ENCODE peak calls at places on chromosomes 16 and 17, in five cellular contexts. O, N, J, S and P are unnamed samples. For H3K79me2, the result is how much of the 10 kb centered on the place peaks cover.

GRCh38 chr17:39671651-39672521 is 3.6 kb downstream of the PNMT start:
- DNase-seq in O (peak), N (peak), J (peak), S (peak), P (peak)

GRCh38 chr17:3804503-3804931 is 3.5 kb upstream of the ITGAE start:
- DNase-seq in O (no peak), N (no peak), J (no peak), S (peak), P (no peak)

GRCh38 chr17:68239967-68240366 is 7.9 kb upstream of the AMZ2 start:
- DNase-seq in O (no peak), N (no peak), J (no peak), S (no peak), P (no peak)

GRCh38 chr17:66312912-66313311 is 10.5 kb downstream of the PRKCA start:
- DNase-seq in O (no peak), N (no peak), J (no peak), S (no peak), P (no peak)

GRCh38 chr16:25925466-25925865 is 233.7 kb downstream of the HS3ST4 start:
- DNase-seq in O (no peak), N (no peak), J (no peak), S (no peak), P (no peak)

GRCh38 chr17:67993998-67994361 is 2.3 kb downstream of the C17orf58 start:
- DNase-seq in O (no peak), N (peak), J (peak), S (no peak), P (no peak)

GRCh38 chr17:77164483-77165030 is 23.8 kb downstream of the SEC14L1 start:
- DNase-seq in O (no peak), N (peak), J (peak), S (no peak), P (no peak)

GRCh38 chr16:53052519-53053501 is at the start of gene CHD9NB:
- DNase-seq in O (peak), N (peak), J (no peak), S (peak), P (peak)

GRCh38 chr17:37284198-37284597 is 91.6 kb upstream of the C17orf78 start:
- DNase-seq in O (no peak), N (no peak), J (no peak), S (no peak), P (no peak)

GRCh38 chr17:21262259-21262993 is 9.2 kb upstream of the NATD1 start:
- DNase-seq in O (no peak), N (no peak), J (no peak), S (no peak), P (no peak)

GRCh38 chr17:7867881-7868329 is 10.1 kb downstream of the CYB5D1 start:
- DNase-seq in O (no peak), N (no peak), J (no peak), S (no peak), P (no peak)

GRCh38 chr17:75983501-75984181 is 4.6 kb downstream of the TEN1 start:
- DNase-seq in O (no peak), N (no peak), J (peak), S (peak), P (no peak)

GRCh38 chr17:49646391-49647255 is 31.3 kb downstream of the SPOP start:
- DNase-seq in O (peak), N (no peak), J (no peak), S (peak), P (no peak)

GRCh38 chr17:76053230-76054111 is 18.8 kb downstream of the SRP68 start:
- DNase-seq in O (peak), N (no peak), J (no peak), S (peak), P (no peak)

GRCh38 chr16:29962344-29962994 is 590 bp downstream of the TMEM219 start:
- DNase-seq in O (no peak), N (no peak), J (no peak), S (peak), P (no peak)

GRCh38 chr17:42680331-42680808 is 1.3 kb downstream of the CCR10 start:
- DNase-seq in O (no peak), N (no peak), J (no peak), S (peak), P (no peak)

GRCh38 chr16:62225675-62226074 is 189.4 kb upstream of the CDH8 start:
- DNase-seq in O (no peak), N (peak), J (peak), S (no peak), P (peak)

GRCh38 chr17:79262624-79263023 is 188.0 kb downstream of the ENGASE start:
- DNase-seq in O (no peak), N (no peak), J (no peak), S (no peak), P (no peak)

GRCh38 chr17:29583324-29584248 is 5.9 kb downstream of the GIT1 start:
- DNase-seq in O (no peak), N (peak), J (no peak), S (peak), P (no peak)

GRCh38 chr17:76993636-76994035 is 125.4 kb downstream of the MGAT5B start:
- DNase-seq in O (no peak), N (no peak), J (no peak), S (no peak), P (peak)

GRCh38 chr17:41705271-41705991 is 6.7 kb upstream of the GAST start:
- DNase-seq in O (no peak), N (no peak), J (peak), S (peak), P (no peak)

GRCh38 chr16:14489460-14489859 is 140.6 kb downstream of the PARN start:
- DNase-seq in O (peak), N (peak), J (peak), S (no peak), P (peak)

GRCh38 chr17:61686114-61686513 is 95.1 kb upstream of the NACA2 start:
- DNase-seq in O (no peak), N (no peak), J (no peak), S (peak), P (no peak)

GRCh38 chr17:65813306-65813705 is 251.9 kb upstream of the AXIN2 start:
- DNase-seq in O (no peak), N (no peak), J (no peak), S (no peak), P (no peak)

GRCh38 chr17:17352836-17353624 is 49.9 kb downstream of the NT5M start:
- DNase-seq in O (no peak), N (peak), J (no peak), S (peak), P (no peak)

GRCh38 chr16:35795361-35796029 is 2336.1 kb downstream of the TP53TG3F start:
- DNase-seq in O (no peak), N (peak), J (no peak), S (no peak), P (no peak)

DNA sequence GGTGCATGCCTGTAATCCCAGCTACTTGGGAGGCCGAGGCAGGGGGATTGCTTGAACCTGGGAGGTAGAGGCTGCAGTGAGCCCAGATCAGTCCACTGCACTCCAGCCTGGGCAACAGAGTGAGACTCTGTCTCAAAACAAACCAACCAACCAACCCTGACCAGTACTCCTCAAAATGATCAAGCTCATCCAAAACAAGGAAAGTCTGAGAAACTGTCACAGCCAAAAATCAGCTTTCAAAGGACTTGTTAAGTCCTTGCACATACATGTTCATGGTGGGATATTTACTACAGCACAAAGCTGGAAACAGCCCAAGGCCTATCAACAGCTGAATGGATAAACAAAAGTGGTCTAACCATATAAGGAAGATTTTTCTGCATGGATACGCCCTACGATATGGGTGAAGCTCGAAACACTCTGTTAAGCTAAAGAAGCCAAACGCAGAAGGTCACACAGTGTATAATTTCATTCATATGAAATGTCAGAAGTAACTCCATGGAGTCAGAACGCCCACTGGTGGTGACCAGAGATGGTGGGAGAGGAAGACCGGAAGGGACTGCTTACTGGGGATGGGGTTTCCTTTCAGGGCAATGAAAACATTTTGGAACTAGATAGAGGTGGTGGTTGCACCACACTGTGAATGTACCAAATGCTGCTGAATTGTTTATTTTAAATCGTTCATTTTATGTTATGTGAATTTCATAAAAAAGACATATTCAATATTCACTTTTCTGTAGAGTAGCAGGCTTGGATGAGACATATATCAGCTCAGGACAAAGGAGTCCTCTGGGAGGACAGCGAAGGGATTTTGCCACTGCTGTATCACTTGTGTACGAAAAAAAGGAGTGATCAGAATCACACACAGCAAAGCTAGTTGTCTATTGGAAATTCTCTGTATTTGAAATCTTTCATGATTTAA is 17.7 kb downstream of the CCL17 start:
- DNase-seq in O (no peak), N (peak), J (peak), S (peak), P (no peak)
- H3K4me2 ChIP-seq in O (no peak), N (no peak), J (no peak), S (peak), P (no peak)

GRCh38 chr17:80284631-80285030 is 24.0 kb downstream of the RNF213 start:
- DNase-seq in O (no peak), N (peak), J (peak), S (peak), P (no peak)

GRCh38 chr17:80283116-80283852 is 22.6 kb downstream of the RNF213 start:
- DNase-seq in O (no peak), N (no peak), J (no peak), S (peak), P (no peak)

GRCh38 chr17:80281516-80281915 is 20.9 kb downstream of the RNF213 start:
- DNase-seq in O (no peak), N (peak), J (no peak), S (no peak), P (no peak)

GRCh38 chr17:80277751-80278671 is 17.4 kb downstream of the RNF213 start:
- DNase-seq in O (no peak), N (peak), J (no peak), S (peak), P (no peak)

GRCh38 chr17:80279895-80280294 is 19.2 kb downstream of the RNF213 start:
- DNase-seq in O (no peak), N (peak), J (no peak), S (peak), P (no peak)
- TF ChIP-seq CTCF in O (no peak), N (no peak), J (no peak), S (peak), P (no peak)

GRCh38 chr16:4532238-4532637 is 6.3 kb downstream of the CDIP1 start:
- DNase-seq in O (no peak), N (no peak), J (no peak), S (no peak), P (no peak)
- H3K79me2 ChIP-seq in O (under half), N (under half), J (half or more), S (under half), P (under half)

DNA sequence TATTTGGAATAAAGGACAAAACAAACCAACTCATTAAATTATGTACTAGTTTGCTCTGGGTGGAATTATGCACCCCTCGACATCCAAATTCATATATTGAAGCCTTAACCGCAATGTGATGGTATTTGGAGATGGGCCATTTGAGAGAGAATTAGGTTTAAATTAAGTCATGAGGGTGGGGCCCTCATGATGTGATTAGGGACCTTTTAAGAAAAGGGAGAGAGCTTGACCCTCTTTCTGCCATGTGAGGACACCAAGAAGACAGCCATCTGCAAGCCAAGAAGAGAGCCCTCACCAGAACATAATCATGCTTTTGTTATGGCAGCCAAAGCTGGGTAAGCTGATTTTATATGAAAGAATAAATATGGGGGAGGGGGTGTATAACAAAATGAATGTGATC is 2.0 kb downstream of the C16orf87 start:
- DNase-seq in O (no peak), N (no peak), J (no peak), S (no peak), P (no peak)
- H3K4me2 ChIP-seq in O (peak), N (peak), J (peak), S (peak), P (peak)

GRCh38 chr16:85077576-85078125 is 34.6 kb downstream of the CIBAR2 start:
- DNase-seq in O (no peak), N (no peak), J (no peak), S (peak), P (no peak)

GRCh38 chr16:85077039-85077438 is 35.2 kb downstream of the CIBAR2 start:
- DNase-seq in O (no peak), N (no peak), J (peak), S (peak), P (no peak)

GRCh38 chr16:85074225-85074914 is 37.9 kb downstream of the CIBAR2 start:
- DNase-seq in O (no peak), N (no peak), J (no peak), S (no peak), P (no peak)

GRCh38 chr16:85072947-85073346 is 39.3 kb downstream of the CIBAR2 start:
- DNase-seq in O (no peak), N (no peak), J (no peak), S (peak), P (no peak)

DNA sequence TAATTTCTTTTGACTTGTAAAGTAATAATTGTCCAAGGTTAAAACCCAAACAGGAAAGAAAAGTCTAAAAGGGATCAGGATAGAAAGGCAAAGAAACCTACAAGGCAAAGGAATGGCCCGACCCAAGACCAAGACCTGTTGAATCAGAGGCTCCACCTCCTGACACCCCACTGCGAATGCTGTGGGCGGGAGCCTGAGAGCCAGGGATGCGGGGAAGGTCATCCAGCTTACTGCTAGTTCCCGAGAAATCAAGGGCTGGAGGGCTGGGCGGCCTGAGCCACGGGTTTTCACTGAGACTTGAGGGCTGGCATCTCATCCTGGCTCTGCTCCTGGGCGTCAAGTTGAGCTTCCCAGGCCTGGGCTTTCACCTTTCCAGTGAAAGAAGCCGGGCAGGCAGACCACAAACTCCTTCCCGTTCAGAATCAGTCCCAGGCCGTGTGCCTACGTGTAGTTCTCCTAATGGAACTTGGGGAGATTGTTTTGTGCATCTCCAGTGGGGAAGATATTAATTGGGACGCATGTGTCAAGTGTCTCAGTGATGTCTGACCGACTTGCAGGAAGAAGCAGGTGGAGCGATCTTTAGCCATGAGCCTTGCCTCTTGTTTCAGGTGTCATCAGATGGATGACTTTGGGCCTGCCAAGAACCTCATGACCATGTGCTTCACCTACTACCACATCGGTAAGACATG is 36.9 kb downstream of the CIBAR2 start:
- DNase-seq in O (no peak), N (no peak), J (peak), S (no peak), P (no peak)
- TF ChIP-seq CTCF in O (no peak), N (no peak), J (no peak), S (no peak), P (no peak)

GRCh38 chr17:28113269-28113668 is 70.8 kb downstream of the NLK start:
- DNase-seq in O (no peak), N (no peak), J (peak), S (no peak), P (no peak)

GRCh38 chr17:28117304-28117703 is 74.8 kb downstream of the NLK start:
- DNase-seq in O (no peak), N (no peak), J (no peak), S (peak), P (no peak)

GRCh38 chr17:28118362-28118761 is 75.9 kb downstream of the NLK start:
- DNase-seq in O (no peak), N (no peak), J (no peak), S (no peak), P (no peak)

GRCh38 chr17:28112199-28112995 is 69.9 kb downstream of the NLK start:
- DNase-seq in O (no peak), N (no peak), J (no peak), S (no peak), P (no peak)

DNA sequence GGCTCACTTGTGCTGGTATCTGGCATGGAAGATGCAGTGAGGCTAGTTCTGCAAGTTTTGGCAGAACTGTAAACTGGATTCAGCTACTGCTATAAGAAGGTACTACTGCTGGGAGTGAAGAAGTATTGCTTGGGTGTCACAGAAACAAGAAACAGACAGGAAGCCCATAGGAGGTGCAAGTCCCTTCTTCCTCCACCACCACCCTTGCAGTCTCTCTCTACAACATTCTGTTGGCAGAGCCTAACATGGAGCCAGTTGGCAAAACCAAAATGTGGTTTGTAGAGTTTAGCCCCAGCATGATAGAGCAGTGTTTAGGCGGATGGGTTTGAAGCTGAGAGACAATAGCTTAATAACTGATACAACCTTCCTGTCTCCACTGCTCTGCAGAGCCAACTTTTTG is 72.6 kb downstream of the NLK start:
- DNase-seq in O (no peak), N (no peak), J (no peak), S (no peak), P (no peak)
- H3K79me2 ChIP-seq in O (under half), N (half or more), J (half or more), S (half or more), P (under half)

DNA sequence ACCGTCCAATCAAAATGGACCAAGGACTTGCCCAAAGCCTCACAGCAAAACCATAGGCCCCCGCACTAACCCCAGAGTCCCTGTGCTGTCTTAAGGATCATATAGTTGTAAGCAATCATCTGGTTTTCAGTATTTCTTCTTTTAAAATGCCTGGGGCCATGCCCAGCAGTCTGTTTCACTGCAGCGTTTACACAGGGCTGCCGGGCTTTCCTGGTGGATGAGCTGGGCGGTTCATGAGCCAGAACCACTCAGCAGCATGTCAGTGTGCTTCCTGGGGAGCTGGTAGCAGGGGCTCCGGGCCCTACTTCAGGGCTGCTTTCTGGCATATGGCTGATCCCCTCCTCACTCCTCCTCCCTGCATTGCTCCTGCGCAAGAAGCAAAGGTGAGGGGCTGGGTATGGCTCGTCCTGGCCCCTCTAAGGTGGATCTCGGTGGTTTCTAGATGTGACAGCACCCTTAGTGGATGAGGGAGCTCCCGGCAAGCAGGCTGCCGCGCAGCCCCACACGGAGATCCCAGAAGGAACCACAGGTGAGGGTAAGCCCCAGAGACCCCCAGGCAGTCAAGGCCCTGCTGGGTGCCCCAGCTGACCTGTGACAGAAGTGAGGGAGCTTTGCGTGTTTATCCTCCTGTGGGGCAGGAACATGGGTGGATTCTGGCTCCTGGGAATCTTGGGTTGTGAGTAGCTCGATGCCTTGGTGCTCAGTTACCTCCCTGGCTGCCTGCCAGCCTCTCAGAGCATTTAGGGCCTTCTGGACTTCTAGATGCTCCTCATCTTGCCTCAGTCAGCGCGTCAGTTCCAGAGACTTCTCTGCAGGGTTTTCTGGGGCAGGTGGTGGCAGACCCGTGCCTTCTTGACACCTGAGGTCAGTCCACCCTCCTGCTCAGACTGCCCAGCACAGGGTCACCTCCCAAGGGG is 24.8 kb upstream of the STH start:
- DNase-seq in O (no peak), N (no peak), J (no peak), S (peak), P (no peak)
- H3K4me2 ChIP-seq in O (no peak), N (no peak), J (no peak), S (no peak), P (no peak)

GRCh38 chr16:50371936-50372595 is 3.3 kb upstream of the BRD7 start:
- DNase-seq in O (no peak), N (peak), J (peak), S (no peak), P (no peak)
- TF ChIP-seq CTCF in O (peak), N (peak), J (peak), S (peak), P (peak)

GRCh38 chr17:81888988-81889595 is 2.3 kb downstream of the ALYREF start:
- DNase-seq in O (no peak), N (no peak), J (no peak), S (peak), P (no peak)
- H3K79me2 ChIP-seq in O (half or more), N (half or more), J (half or more), S (half or more), P (half or more)